ENCODE peak calls at places on chromosomes 2 and 18, in five cellular contexts. R, U, I, L and O are unnamed samples.

GRCh38 chr2:71690231-71690834 is 237.0 kb downstream of the DYSF start:
- DNase-seq in L (no peak), I (no peak), R (no peak), U (no peak), O (no peak)

GRCh38 chr2:43852196-43852730 is 13.5 kb downstream of the ABCG8 start:
- DNase-seq in L (no peak), I (no peak), U (no peak), R (no peak), O (no peak)

GRCh38 chr2:240629419-240629967 is 4.2 kb downstream of the GPR35 start:
- DNase-seq in I (no peak), L (no peak), U (peak; percentile 9), R (peak; percentile 4), O (peak; percentile 68)

GRCh38 chr2:43224131-43224570 is 2.3 kb downstream of the ZFP36L2 start:
- DNase-seq in I (peak; percentile 55), U (peak; percentile 73), L (peak; percentile 52), R (peak; percentile 77), O (no peak)

GRCh38 chr2:21690005-21690404 is 566.2 kb downstream of the TDRD15 start:
- DNase-seq in I (no peak), U (no peak), R (no peak), L (no peak), O (no peak)

GRCh38 chr2:23484163-23484740 is 99.3 kb downstream of the KLHL29 start:
- DNase-seq in L (no peak), U (no peak), R (no peak), I (no peak), O (no peak)

GRCh38 chr18:3306391-3306790 is 44.5 kb downstream of the MYL12B start:
- DNase-seq in U (no peak), R (no peak), L (no peak), I (no peak), O (no peak)

GRCh38 chr2:120613742-120614481 is 121.8 kb upstream of the GLI2 start:
- DNase-seq in L (no peak), I (peak; percentile 78), U (no peak), R (no peak), O (no peak)

GRCh38 chr2:65654496-65654895 is 222.1 kb upstream of the SPRED2 start:
- DNase-seq in I (no peak), L (no peak), R (no peak), U (no peak), O (no peak)

GRCh38 chr2:207463433-207463832 is 66.3 kb upstream of the CREB1 start:
- DNase-seq in I (no peak), L (no peak), U (no peak), R (no peak), O (no peak)

GRCh38 chr2:47486858-47487497 is 84.0 kb downstream of the MSH2 start:
- DNase-seq in I (no peak), U (no peak), L (no peak), R (no peak), O (no peak)

GRCh38 chr2:170512271-170512670 is 202.9 kb upstream of the SP5 start:
- DNase-seq in I (no peak), R (no peak), U (no peak), L (no peak), O (no peak)

GRCh38 chr2:201656102-201656501 is 12.8 kb upstream of the TMEM237 start:
- DNase-seq in I (no peak), R (no peak), L (no peak), U (no peak), O (no peak)

GRCh38 chr2:141384676-141385075 is 746.1 kb downstream of the LRP1B start:
- DNase-seq in R (no peak), I (peak; percentile 7), L (no peak), U (no peak), O (no peak)

GRCh38 chr18:23693849-23694248 is 4.6 kb downstream of the LAMA3 start:
- DNase-seq in I (no peak), U (no peak), L (no peak), R (peak; percentile 17), O (no peak)

GRCh38 chr2:157785866-157786662 is 90.1 kb downstream of the ACVR1 start:
- DNase-seq in L (no peak), R (no peak), U (no peak), I (no peak), O (no peak)

GRCh38 chr18:10419420-10420103 is 34.9 kb upstream of the APCDD1 start:
- DNase-seq in L (no peak), I (peak; percentile 14), U (no peak), R (no peak), O (no peak)

GRCh38 chr2:48725696-48726494 is 29.6 kb downstream of the LHCGR start:
- DNase-seq in L (no peak), R (no peak), U (no peak), I (no peak), O (no peak)

GRCh38 chr2:218645126-218645525 is 14.3 kb downstream of the ZNF142 start:
- DNase-seq in R (no peak), L (no peak), I (peak; percentile 8), U (no peak), O (no peak)

GRCh38 chr2:165008916-165009315 is 53.6 kb upstream of the SLC38A11 start:
- DNase-seq in R (no peak), L (no peak), I (no peak), U (no peak), O (no peak)

GRCh38 chr2:152456262-152456661 is 121.3 kb downstream of the FMNL2 start:
- DNase-seq in L (no peak), I (peak; percentile 71), R (no peak), U (no peak), O (no peak)

GRCh38 chr2:19819097-19820065 is 82.4 kb downstream of the TTC32 start:
- DNase-seq in I (peak; percentile 88), R (no peak), U (no peak), L (no peak), O (no peak)

GRCh38 chr2:216285641-216286156 is 86.6 kb downstream of the MARCHF4 start:
- DNase-seq in R (no peak), L (no peak), I (no peak), U (no peak), O (no peak)

GRCh38 chr2:184363213-184363612 is 235.1 kb upstream of the ZNF804A start:
- DNase-seq in R (no peak), I (no peak), U (no peak), L (no peak), O (no peak)

GRCh38 chr2:188046437-188046836 is 245.2 kb upstream of the GULP1 start:
- DNase-seq in U (no peak), I (peak; percentile 42), R (no peak), L (no peak), O (no peak)

GRCh38 chr2:224908820-224909219 is 133.4 kb downstream of the DOCK10 start:
- DNase-seq in U (no peak), I (no peak), L (no peak), R (no peak), O (no peak)

GRCh38 chr2:224915126-224915525 is 127.1 kb downstream of the DOCK10 start:
- DNase-seq in U (no peak), I (no peak), L (no peak), R (no peak), O (no peak)

GRCh38 chr2:224909885-224910517 is 132.3 kb downstream of the DOCK10 start:
- DNase-seq in I (peak; percentile 76), L (peak; percentile 15), R (no peak), U (peak; percentile 84), O (peak; percentile 90)

DNA sequence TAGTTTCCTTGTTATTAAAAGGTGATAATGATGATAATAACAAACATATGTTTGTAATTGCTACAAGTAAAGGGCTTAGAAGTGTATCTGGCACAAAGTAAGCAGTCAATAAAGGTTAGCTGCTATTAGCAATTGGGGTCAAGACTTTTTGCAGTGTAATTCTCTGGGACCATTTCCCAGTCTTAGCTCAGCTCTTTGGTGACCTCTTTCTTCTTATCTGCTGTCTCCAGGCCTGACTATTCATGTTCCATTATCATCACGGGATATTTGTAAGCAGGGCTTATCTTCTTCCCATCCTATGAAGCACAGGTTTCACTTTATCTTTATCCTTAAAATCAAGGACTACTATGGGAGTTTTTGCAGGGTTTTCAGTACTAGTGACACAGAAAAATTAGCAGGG is 131.7 kb downstream of the DOCK10 start:
- DNase-seq in U (no peak), I (peak; percentile 40), R (no peak), L (no peak), O (no peak)
- H3K27ac ChIP-seq in U (peak overlapping the region; percentile 86), I (peak overlapping the region; percentile 85), R (peak overlapping the region; percentile 31), L (no peak overlapping the region), O (peak overlapping the region; percentile 84)

DNA sequence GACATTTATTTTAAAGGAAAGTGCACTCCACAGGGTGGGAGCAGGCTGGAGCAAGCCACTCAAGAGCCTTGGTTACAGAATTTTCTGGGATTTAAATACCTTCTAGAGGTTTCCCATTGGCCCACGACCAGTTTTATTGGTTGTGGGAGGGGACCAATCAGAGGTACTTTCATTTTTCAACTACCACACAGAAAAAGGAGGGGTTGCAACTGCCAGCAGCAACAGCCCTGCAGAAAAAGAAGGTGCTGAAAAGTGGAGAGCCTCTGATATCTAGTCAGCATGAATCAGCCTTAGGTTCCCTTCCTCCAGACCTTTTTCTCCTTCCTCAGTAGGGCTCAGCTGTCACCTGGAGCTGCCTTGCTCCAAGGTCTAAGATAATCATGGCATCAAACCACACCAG is 38.7 kb upstream of the SIX3 start:
- DNase-seq in U (no peak), I (no peak), L (no peak), R (no peak), O (no peak)
- H3K4me3 ChIP-seq in U (no peak overlapping the region), I (no peak overlapping the region), L (no peak overlapping the region), R (no peak overlapping the region), O (no peak overlapping the region)

DNA sequence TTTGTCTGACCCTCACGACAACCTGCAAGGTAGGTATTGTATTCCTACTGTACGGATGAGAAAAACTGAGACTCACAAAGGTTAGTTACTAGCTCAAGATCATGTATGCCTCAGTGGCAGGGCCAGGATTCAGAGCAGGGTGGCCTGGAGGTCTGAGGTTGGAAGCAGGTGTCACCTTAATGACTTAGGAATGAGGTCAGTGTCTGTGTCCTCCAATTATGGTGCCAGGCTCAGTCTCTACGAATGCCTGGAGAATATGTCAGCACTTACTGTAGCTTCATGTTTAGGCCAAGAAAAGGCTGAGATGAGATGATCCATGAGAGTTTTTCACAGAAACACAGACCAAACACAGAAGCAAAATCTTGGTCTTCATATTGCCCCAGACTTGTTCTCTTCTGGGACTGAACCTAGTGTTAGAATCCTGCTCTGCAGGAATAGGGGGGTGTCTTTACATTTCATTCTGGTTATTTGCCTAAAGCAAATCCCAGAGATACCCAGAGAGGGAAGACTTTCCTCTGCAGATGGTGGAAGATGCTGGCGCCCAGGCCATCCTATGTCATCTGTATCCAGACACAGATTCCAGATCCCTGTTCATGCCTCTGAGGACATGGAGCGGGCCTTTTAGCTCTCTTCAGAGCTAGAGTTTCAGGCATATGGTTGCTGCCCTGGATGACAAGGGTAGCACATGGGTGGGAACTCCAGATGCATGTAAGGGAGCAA is 16.3 kb upstream of the RAB10 start:
- DNase-seq in R (no peak), L (no peak), U (no peak), I (no peak), O (no peak)
- H3K27ac ChIP-seq in R (peak overlapping the region; percentile 80), L (no peak overlapping the region), U (peak overlapping the region; percentile 83), I (peak overlapping the region; percentile 42), O (peak overlapping the region; percentile 2)

GRCh38 chr18:70160075-70160678 is 45.3 kb downstream of the RTTN start:
- DNase-seq in L (no peak), I (no peak), U (no peak), R (no peak), O (no peak)
- H3K4me3 ChIP-seq in L (no peak overlapping the region), I (no peak overlapping the region), U (no peak overlapping the region), R (no peak overlapping the region), O (no peak overlapping the region)

GRCh38 chr2:163692611-163693482 is 43.0 kb downstream of the FIGN start:
- DNase-seq in L (no peak), R (no peak), U (no peak), I (no peak), O (no peak)
- H3K27ac ChIP-seq in L (no peak overlapping the region), R (peak overlapping the region; percentile 14), U (peak overlapping the region; percentile 38), I (no peak overlapping the region), O (peak overlapping the region; percentile 72)

GRCh38 chr2:195532628-195533271 is 124.3 kb upstream of the SLC39A10 start:
- DNase-seq in L (no peak), R (no peak), U (no peak), I (no peak), O (no peak)
- H3K4me3 ChIP-seq in L (peak overlapping the region; percentile 46), R (no peak overlapping the region), U (peak overlapping the region; percentile 35), I (peak overlapping the region; percentile 31), O (peak overlapping the region; percentile 40)